ENCODE peak calls at places on chromosomes 12 and 14, in five cellular contexts. A, X, L, S and F are unnamed samples.

GRCh38 chr12:123165537-123165936 is 14.6 kb upstream of the PITPNM2 start:
- DNase-seq in A (no peak), S (no peak), X (no peak), L (no peak), F (no peak)

GRCh38 chr14:64759555-64759938 is 55.3 kb downstream of the PLEKHG3 start:
- DNase-seq in A (no peak), S (no peak), X (no peak), L (no peak), F (no peak)

GRCh38 chr14:54501423-54501822 is 8.3 kb upstream of the CGRRF1 start:
- DNase-seq in L (no peak), S (no peak), A (no peak), X (no peak), F (no peak)

GRCh38 chr12:71456316-71456715 is 16.7 kb downstream of the LGR5 start:
- DNase-seq in S (no peak), L (no peak), A (no peak), X (no peak), F (no peak)

GRCh38 chr12:104496336-104496735 is 39.6 kb downstream of the CHST11 start:
- DNase-seq in A (no peak), X (no peak), L (no peak), S (no peak), F (no peak)

GRCh38 chr14:34231626-34232025 is 230.4 kb downstream of the SPTSSA start:
- DNase-seq in L (no peak), X (no peak), S (no peak), A (no peak), F (no peak)

GRCh38 chr14:90495357-90496276 is 98.8 kb downstream of the CALM1 start:
- DNase-seq in X (peak; percentile 28), S (no peak), A (peak; percentile 36), L (peak; percentile 45), F (no peak)

GRCh38 chr12:11698729-11699128 is 49.3 kb downstream of the ETV6 start:
- DNase-seq in X (no peak), L (no peak), A (no peak), S (no peak), F (no peak)

GRCh38 chr12:6226002-6226700 is 26.0 kb downstream of the CD9 start:
- DNase-seq in A (no peak), X (no peak), S (no peak), L (no peak), F (no peak)

GRCh38 chr14:23704890-23705289 is 68.7 kb downstream of the DHRS2 start:
- DNase-seq in A (no peak), S (no peak), X (no peak), L (no peak), F (no peak)

GRCh38 chr12:78671295-78671694 is 193.3 kb upstream of the SYT1 start:
- DNase-seq in X (no peak), A (no peak), S (no peak), L (no peak), F (no peak)

GRCh38 chr12:62832528-62832927 is 102.4 kb downstream of the PPM1H start:
- DNase-seq in X (no peak), L (no peak), A (no peak), S (no peak), F (no peak)

GRCh38 chr12:107649615-107650014 is 36.0 kb upstream of the PWP1 start:
- DNase-seq in L (no peak), S (no peak), A (no peak), X (no peak), F (no peak)

GRCh38 chr14:93271111-93271510 is 61.7 kb downstream of the BTBD7 start:
- DNase-seq in S (no peak), L (no peak), A (no peak), X (no peak), F (no peak)

GRCh38 chr12:93402333-93403311 is 24.9 kb downstream of the NUDT4 start:
- DNase-seq in A (no peak), L (no peak), S (no peak), X (no peak), F (no peak)

GRCh38 chr12:99444859-99445316 is 202.7 kb upstream of the GARIN6 start:
- DNase-seq in L (no peak), S (no peak), A (no peak), X (no peak), F (no peak)

GRCh38 chr14:103422981-103423600 is 37.9 kb downstream of the MARK3 start:
- DNase-seq in S (no peak), L (no peak), A (no peak), X (no peak), F (no peak)

GRCh38 chr12:42679402-42679801 is 89.9 kb upstream of the PRICKLE1 start:
- DNase-seq in X (no peak), S (no peak), L (no peak), A (no peak), F (no peak)

GRCh38 chr12:805022-805632 is 52.7 kb downstream of the WNK1 start:
- DNase-seq in S (no peak), A (no peak), X (no peak), L (no peak), F (no peak)

GRCh38 chr14:75981426-75981825 is 369 bp downstream of the TGFB3 start:
- DNase-seq in A (peak; percentile 15), L (peak; percentile 50), X (no peak), S (no peak), F (peak; percentile 35)

GRCh38 chr14:85319998-85320397 is 209.9 kb upstream of the FLRT2 start:
- DNase-seq in A (no peak), L (no peak), X (no peak), S (no peak), F (no peak)

GRCh38 chr12:108228746-108229145 is 99.7 kb downstream of the WSCD2 start:
- DNase-seq in A (no peak), L (no peak), S (no peak), X (no peak), F (no peak)

GRCh38 chr12:109053382-109054123 is 1.2 kb downstream of the USP30 start:
- DNase-seq in A (peak; percentile 8), S (no peak), X (no peak), L (peak; percentile 69), F (peak; percentile 4)

GRCh38 chr14:35355981-35356839 is 48.3 kb downstream of the NFKBIA start:
- DNase-seq in A (no peak), L (no peak), S (no peak), X (no peak), F (no peak)